ENCODE peak calls at places on chromosomes 12 and 14, in four cellular contexts. X is HepG2, E is WTC11, M is K562. W is an unnamed sample.

GRCh38 chr12:79936670-79937069 is 1.8 kb upstream of the PPP1R12A start:
- DNase-seq in M (no peak), E (no peak), X (no peak), W (no peak)

GRCh38 chr14:67940894-67941455 is 121.4 kb downstream of the RAD51B start:
- DNase-seq in E (no peak), M (no peak), X (no peak), W (no peak)

GRCh38 chr14:23729720-23730387 is 93.7 kb downstream of the DHRS2 start:
- DNase-seq in M (peak), X (peak), E (no peak), W (no peak)

GRCh38 chr12:81257952-81258551 is 180.2 kb downstream of the ACSS3 start:
- DNase-seq in E (no peak), M (no peak), X (peak), W (no peak)

GRCh38 chr12:106819991-106820390 is 45.5 kb downstream of the RIC8B start:
- DNase-seq in E (no peak), X (no peak), M (no peak), W (no peak)

GRCh38 chr12:58489394-58489793 is 430.9 kb downstream of the LRIG3 start:
- DNase-seq in E (no peak), X (no peak), M (no peak), W (no peak)

GRCh38 chr14:95696741-95697140 is 10.5 kb downstream of the TCL1B start:
- DNase-seq in E (no peak), X (no peak), M (no peak), W (no peak)

GRCh38 chr12:48826209-48826855 is 8.0 kb downstream of the CACNB3 start:
- DNase-seq in X (no peak), M (no peak), E (no peak), W (no peak)

GRCh38 chr12:105721051-105721825 is 390.7 kb downstream of the C12orf75 start:
- DNase-seq in X (no peak), E (no peak), M (no peak), W (peak)

GRCh38 chr12:128339121-128339520 is 72.2 kb downstream of the TMEM132C start:
- DNase-seq in E (no peak), M (no peak), X (no peak), W (no peak)

GRCh38 chr12:72274926-72275325 is 2.8 kb downstream of the TRHDE start:
- DNase-seq in X (peak), E (no peak), M (no peak), W (no peak)

GRCh38 chr12:76284816-76285750 is 63.1 kb downstream of the BBS10 start:
- DNase-seq in M (no peak), X (peak), E (peak), W (no peak)

GRCh38 chr14:29710015-29710414 is 217.6 kb downstream of the PRKD1 start:
- DNase-seq in E (no peak), X (no peak), M (no peak), W (no peak)

GRCh38 chr12:118103231-118103600 is 595 bp downstream of the VSIG10 start:
- DNase-seq in E (no peak), X (no peak), M (no peak), W (no peak)

GRCh38 chr14:74647834-74648361 is 35.9 kb upstream of the LTBP2 start:
- DNase-seq in X (no peak), E (no peak), M (no peak), W (no peak)

DNA sequence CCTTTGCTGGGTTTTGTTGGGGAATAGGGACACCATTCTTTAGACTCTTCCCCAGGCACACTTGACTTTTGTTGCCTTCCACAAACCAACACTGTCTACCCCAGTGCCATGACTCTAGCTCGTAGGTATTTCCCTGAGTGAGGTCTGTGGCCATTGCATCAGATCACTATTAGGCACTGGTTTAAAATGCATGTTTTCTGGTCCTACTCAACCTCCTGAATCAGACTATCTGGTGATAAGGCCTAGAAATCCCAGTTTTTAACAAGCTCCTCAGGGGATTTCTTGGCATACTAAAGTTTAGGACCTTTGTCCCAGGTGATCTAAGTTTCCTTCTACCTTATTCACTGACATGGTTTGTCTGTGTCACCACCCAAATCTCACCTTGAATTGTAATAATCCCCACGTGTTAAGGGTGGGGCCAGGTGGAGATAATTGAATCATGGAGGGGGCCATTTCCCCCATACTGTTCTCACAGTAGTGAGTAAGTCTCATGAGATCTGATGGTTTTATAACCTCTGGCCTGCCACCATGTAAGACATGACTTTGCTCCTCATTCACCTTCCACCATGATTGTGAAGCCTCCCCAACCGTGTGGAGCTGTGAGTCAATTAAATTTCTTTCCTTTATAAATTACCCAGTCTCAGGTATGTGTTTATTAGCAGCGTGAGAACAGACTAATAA is 87.8 kb upstream of the PSMC1 start:
- DNase-seq in M (no peak), X (no peak), E (no peak), W (no peak)
- TF ChIP-seq TCF7 in M (no peak), X (no peak), E (no peak), W (no peak)

GRCh38 chr14:103899833-103900232 is 28.4 kb upstream of the TDRD9 start:
- DNase-seq in X (no peak), E (no peak), M (no peak), W (no peak)

GRCh38 chr14:103909531-103910261 is 18.6 kb upstream of the TDRD9 start:
- DNase-seq in M (no peak), X (no peak), E (no peak), W (no peak)

GRCh38 chr14:103908580-103908979 is 19.7 kb upstream of the TDRD9 start:
- DNase-seq in E (no peak), M (no peak), X (no peak), W (no peak)

GRCh38 chr14:103905861-103906456 is 22.3 kb upstream of the TDRD9 start:
- DNase-seq in M (no peak), X (no peak), E (peak), W (no peak)

DNA sequence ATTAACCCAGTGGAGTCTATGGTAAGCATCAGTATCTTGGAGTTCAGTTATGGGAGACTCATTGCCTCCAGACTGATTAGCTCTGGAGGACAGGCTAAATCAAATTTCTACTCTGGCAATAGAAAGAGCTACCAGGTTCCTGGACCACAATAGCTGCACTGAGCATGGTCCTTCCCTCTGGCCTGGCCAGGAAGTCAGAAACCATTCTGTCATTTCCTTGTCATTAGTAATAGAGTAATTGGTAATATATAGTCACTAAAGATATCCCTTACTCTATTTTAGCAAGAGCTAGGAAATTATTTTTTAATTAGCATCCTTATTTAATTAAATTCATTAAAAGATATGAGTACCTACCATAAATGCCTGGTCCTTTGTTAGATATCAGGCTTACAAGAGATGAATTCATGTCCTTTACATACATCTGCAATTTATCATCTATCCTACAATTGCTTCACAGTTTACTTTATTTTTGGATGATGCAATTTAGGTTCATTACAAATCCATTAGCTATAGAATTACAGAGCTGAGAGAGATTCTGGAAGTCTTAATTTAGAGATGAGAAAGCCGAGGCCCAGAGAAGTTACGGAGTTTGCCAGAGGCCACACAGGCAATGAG is 23.7 kb upstream of the TDRD9 start:
- DNase-seq in E (no peak), M (no peak), X (no peak), W (no peak)
- TF ChIP-seq TCF7 in E (no peak), M (no peak), X (no peak), W (no peak)

GRCh38 chr12:84874125-84874824 is 38.3 kb downstream of the SLC6A15 start:
- DNase-seq in E (no peak), M (peak), X (peak), W (no peak)
- TF ChIP-seq TCF7 in E (no peak), M (no peak), X (no peak), W (no peak)

GRCh38 chr14:105255021-105255507 is 6.7 kb downstream of the BTBD6 start:
- DNase-seq in E (no peak), X (no peak), M (no peak), W (no peak)

GRCh38 chr14:105258846-105259245 is 10.5 kb downstream of the BTBD6 start:
- DNase-seq in M (no peak), X (no peak), E (no peak), W (no peak)

GRCh38 chr14:105256292-105256960 is 8.1 kb downstream of the BTBD6 start:
- DNase-seq in M (no peak), E (no peak), X (no peak), W (no peak)

GRCh38 chr14:105260826-105261438 is 12.6 kb downstream of the BTBD6 start:
- DNase-seq in M (no peak), E (no peak), X (no peak), W (no peak)

GRCh38 chr14:105257464-105257863 is 9.1 kb downstream of the BTBD6 start:
- DNase-seq in E (no peak), M (no peak), X (no peak), W (no peak)
- TF ChIP-seq TCF7 in E (no peak), M (no peak), X (no peak), W (no peak)

GRCh38 chr12:130162267-130162666 is at the start of gene FZD10:
- DNase-seq in E (peak), X (no peak), M (no peak), W (no peak)

GRCh38 chr12:130160711-130161231 is 1.5 kb upstream of the FZD10 start:
- DNase-seq in E (no peak), X (no peak), M (no peak), W (no peak)

GRCh38 chr12:130160306-130160705 is 2.0 kb upstream of the FZD10 start:
- DNase-seq in X (no peak), E (no peak), M (no peak), W (no peak)

GRCh38 chr12:130162771-130163460 is 652 bp downstream of the FZD10 start:
- DNase-seq in X (no peak), E (no peak), M (no peak), W (no peak)

DNA sequence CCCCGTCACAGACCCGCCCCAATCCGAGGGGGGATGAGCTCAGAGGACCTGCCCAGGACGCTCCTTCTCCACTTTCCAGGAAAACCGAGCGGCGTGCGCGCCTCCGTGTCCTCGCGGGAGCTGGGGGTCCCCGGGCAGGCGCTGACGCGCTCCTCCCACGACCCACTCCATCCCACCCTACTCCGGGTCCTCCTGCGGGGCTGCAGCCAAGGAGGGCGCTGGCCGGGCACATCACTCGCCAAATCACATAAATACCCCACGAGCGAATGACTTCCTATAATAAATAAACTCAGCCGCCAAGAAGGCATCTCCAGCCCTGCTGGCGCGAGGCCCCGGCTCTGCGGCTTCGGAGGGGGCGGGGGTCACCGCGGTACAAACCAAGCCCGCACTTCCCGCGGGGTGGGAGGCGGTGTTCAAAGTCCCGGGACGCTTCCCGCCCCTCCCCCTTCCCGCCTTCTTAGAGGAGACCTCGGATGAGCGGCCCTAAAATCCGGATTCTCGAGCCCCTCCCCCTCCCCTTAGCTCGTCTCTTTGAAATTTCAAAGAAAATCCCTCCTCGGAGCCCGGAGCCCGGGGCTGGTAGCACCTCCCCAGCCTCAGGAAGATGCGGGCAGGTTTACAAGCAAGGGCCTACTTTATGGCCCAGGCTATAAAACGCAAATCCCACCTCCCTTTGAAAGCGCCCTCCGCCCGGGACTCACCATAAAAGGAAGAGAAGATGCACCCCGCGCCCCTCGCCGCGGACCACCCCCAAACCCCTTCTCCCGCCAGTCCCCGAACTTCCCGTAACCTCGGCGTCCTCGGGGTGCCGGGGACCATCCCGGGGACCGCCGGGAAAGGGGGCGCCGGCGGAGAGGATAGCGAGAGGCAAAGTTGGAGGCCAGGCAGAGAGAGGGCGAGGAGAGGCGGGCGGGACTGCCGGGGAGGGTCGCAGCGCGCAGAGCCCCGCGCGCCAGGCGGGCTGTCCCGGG is 718 bp upstream of the FZD10 start:
- DNase-seq in M (no peak), E (peak), X (no peak), W (no peak)
- TF ChIP-seq TCF7 in M (no peak), E (no peak), X (no peak), W (no peak)

DNA sequence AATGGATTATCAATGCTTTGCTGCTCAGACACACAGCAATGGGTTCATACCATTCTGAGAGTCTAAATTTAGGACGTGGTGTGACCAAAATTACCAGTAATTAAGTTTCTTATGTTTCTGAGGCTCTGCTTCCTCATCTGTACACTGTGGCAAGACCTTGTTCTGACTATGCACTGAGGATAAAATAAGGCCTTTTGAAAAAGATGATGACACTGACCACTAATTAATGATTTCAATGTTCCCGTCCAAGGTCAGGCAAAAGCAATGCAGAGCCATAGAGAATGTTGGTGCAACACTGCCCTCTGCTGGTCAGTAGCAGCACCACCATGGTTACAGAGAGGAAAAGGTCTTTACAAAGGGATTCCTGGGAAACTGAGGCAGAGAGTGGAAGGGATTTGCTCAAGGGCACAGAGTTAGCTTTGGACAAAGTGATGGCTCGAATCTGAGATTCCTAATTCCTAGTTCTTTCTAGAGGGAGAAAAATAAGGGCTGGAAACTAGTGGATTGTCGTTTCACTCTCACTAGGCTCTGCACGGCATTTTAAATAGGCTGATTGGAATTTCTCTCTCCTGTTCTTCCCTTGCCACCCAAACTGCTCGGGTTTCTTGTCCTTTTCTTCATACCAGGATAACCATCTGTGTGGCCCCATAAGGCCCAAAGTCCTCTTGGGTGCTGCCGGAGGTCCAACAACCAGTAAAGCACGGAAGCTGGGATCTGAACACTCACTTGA is 22.3 kb upstream of the P2RX7 start:
- DNase-seq in M (peak), E (peak), X (peak), W (peak)
- TF ChIP-seq TCF7 in M (no peak), E (no peak), X (no peak), W (no peak)

GRCh38 chr12:12648951-12649650 is 37.4 kb downstream of the CREBL2 start:
- DNase-seq in E (no peak), X (no peak), M (no peak), W (no peak)

GRCh38 chr12:12648284-12648683 is 36.6 kb downstream of the CREBL2 start:
- DNase-seq in E (no peak), X (no peak), M (no peak), W (no peak)

GRCh38 chr12:12642916-12643315 is 31.2 kb downstream of the CREBL2 start:
- DNase-seq in X (no peak), E (no peak), M (no peak), W (no peak)

GRCh38 chr12:12646483-12647072 is 34.9 kb downstream of the CREBL2 start:
- DNase-seq in M (no peak), X (no peak), E (no peak), W (no peak)

DNA sequence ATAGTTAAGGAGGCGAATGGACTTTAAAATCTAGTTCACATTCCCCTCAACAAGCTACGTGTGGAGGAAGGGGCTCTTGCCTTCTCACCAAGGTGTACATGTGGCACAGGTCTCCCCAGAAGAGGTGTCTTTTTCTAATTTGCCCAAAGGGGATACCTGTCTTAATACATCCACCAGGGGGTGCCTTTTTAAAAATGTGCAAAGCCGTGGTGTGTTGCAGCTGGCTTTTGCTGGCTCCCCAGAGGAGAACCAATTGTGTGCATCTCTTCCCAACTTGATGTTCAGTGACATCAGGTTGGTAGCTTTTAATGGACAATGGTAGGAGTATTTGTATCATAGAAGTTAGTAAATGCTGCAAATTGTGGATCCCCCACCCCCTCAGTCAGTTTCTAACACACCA is 33.8 kb downstream of the CREBL2 start:
- DNase-seq in X (peak), E (no peak), M (peak), W (no peak)
- TF ChIP-seq TCF7 in X (no peak), E (no peak), M (no peak), W (no peak)

DNA sequence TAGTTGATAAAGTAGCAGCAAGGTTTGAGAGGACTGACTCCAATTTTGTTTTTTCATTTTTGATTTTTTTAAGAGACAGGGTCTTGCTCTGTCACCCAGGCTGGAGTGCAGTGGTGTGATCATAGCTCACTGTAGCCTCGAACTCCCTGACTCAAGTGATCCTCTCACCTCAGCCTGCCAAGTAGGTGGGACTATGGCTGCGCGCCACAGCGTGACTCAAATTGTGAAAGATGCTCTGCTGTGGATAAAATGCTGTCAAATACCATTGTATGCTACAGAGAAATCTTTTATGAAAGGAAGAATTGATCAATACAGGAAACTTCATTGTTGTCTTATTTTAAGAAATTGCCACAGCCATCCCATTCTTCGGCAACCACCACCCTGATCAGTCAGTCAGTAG is 48.3 kb downstream of the SCN8A start:
- DNase-seq in M (no peak), E (no peak), X (no peak), W (no peak)
- TF ChIP-seq TCF7 in M (no peak), E (no peak), X (no peak), W (no peak)

DNA sequence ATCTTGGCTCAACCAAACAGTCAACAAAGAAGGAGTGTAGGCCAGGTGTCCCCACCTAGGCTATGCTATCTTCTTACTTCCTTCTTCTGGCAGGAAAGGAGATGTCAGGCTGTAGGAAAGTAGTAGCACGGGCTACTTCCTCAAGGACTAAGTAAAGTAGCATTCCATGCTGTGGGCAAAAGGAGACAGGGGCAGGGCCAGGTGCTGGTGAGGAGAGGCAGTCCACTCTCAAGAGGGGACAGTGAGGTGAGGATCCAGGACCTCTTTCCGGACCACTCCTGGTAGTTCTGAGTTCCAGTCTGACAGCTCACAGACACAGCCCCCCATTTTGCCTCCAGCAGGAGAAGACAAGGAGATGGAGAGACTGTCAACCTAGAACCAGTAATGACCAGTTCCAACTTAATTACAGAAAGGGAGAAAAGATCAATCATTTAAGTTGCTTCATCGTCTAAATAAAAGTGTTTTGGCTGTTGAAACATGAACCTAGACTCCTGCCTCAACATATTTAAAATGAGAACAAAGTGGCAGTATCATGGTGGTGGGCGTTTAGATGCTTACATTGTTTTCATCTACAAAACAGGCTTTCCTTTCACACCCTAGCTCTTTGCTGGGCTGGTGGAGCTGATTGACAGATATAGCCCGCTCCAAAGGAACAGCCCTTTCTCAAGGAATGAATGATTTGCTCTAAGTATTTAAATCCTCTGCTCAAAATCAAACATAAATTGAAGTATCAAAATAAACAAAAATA is 5.1 kb upstream of the SSTR1 start:
- DNase-seq in E (peak), X (no peak), M (no peak), W (no peak)
- TF ChIP-seq TCF7 in E (no peak), X (no peak), M (no peak), W (no peak)